ENCODE peak calls at places on chromosomes 11 and 22, in five cellular contexts. N is adipocyte, K is spleen, A is lung, J is fibroblast of lung. X is an unnamed sample. For H3K9me3, the result is how much of the 10 kb centered on the place peaks cover.

GRCh38 chr11:14308114-14308896 is 50.7 kb downstream of the RRAS2 start:
- DNase-seq in N (peak), K (no peak), A (no peak), J (peak), X (no peak)

GRCh38 chr11:3831378-3832239 is 9.2 kb downstream of the RHOG start:
- DNase-seq in N (no peak), K (peak), A (no peak), J (no peak), X (no peak)

GRCh38 chr11:120335596-120335927 is 651 bp upstream of the ARHGEF12 start:
- DNase-seq in N (no peak), K (no peak), A (no peak), J (no peak), X (no peak)

GRCh38 chr11:64546600-64546999 is 44.4 kb upstream of the SLC22A12 start:
- DNase-seq in N (no peak), K (peak), A (no peak), J (no peak), X (no peak)

GRCh38 chr11:64643927-64644326 is 52.9 kb downstream of the SLC22A12 start:
- DNase-seq in N (no peak), K (no peak), A (no peak), J (no peak), X (no peak)

GRCh38 chr11:69887330-69887729 is 68.1 kb upstream of the FGF3 start:
- DNase-seq in N (no peak), K (no peak), A (no peak), J (no peak), X (no peak)

GRCh38 chr22:19710769-19711106 is 3.6 kb upstream of the SEPTIN5 start:
- DNase-seq in N (no peak), K (peak), A (no peak), J (no peak), X (no peak)

GRCh38 chr11:128240546-128240945 is 346.8 kb downstream of the ETS1 start:
- DNase-seq in N (peak), K (no peak), A (no peak), J (peak), X (peak)

GRCh38 chr11:42524534-42525227 is 787.1 kb upstream of the API5 start:
- DNase-seq in N (peak), K (no peak), A (peak), J (peak), X (peak)

GRCh38 chr11:114562166-114562916 is 2.7 kb upstream of the NXPE1 start:
- DNase-seq in N (peak), K (no peak), A (no peak), J (peak), X (no peak)

GRCh38 chr11:95358516-95359322 is 127.7 kb upstream of the SESN3 start:
- DNase-seq in N (no peak), K (no peak), A (no peak), J (peak), X (no peak)

GRCh38 chr11:103903621-103904323 is 132.7 kb upstream of the DDI1 start:
- DNase-seq in N (no peak), K (no peak), A (no peak), J (no peak), X (no peak)

GRCh38 chr11:78022397-78023396 is at the start of gene KCTD14:
- DNase-seq in N (no peak), K (no peak), A (peak), J (no peak), X (peak)

GRCh38 chr11:75347781-75348613 is 3.5 kb downstream of the ARRB1 start:
- DNase-seq in N (peak), K (no peak), A (no peak), J (peak), X (peak)

GRCh38 chr11:119749006-119749565 is 20.1 kb upstream of the NECTIN1 start:
- DNase-seq in N (no peak), K (peak), A (no peak), J (no peak), X (no peak)

GRCh38 chr11:79485694-79486093 is 44.9 kb upstream of the TENM4 start:
- DNase-seq in N (no peak), K (no peak), A (no peak), J (no peak), X (no peak)

GRCh38 chr11:1654388-1655167 is 25.0 kb downstream of the KRTAP5-5 start:
- DNase-seq in N (no peak), K (peak), A (no peak), J (no peak), X (no peak)

GRCh38 chr11:122195790-122196189 is 79.8 kb upstream of the BLID start:
- DNase-seq in N (no peak), K (no peak), A (no peak), J (no peak), X (no peak)

GRCh38 chr11:72625746-72626636 is 48.2 kb downstream of the PDE2A start:
- DNase-seq in N (no peak), K (peak), A (no peak), J (no peak), X (no peak)

GRCh38 chr11:10410106-10410843 is 44.8 kb upstream of the AMPD3 start:
- DNase-seq in N (no peak), K (no peak), A (no peak), J (no peak), X (no peak)

GRCh38 chr11:61460474-61460881 is 30.6 kb downstream of the SDHAF2 start:
- DNase-seq in N (peak), K (no peak), A (no peak), J (peak), X (peak)

GRCh38 chr11:127993788-127994187 is 593.6 kb downstream of the ETS1 start:
- DNase-seq in N (no peak), K (no peak), A (no peak), J (no peak), X (no peak)

GRCh38 chr11:14503023-14503422 is 3.4 kb upstream of the COPB1 start:
- DNase-seq in N (no peak), K (no peak), A (no peak), J (peak), X (no peak)

GRCh38 chr11:74981888-74982287 is 6.8 kb upstream of the NEU3 start:
- DNase-seq in N (no peak), K (no peak), A (no peak), J (no peak), X (no peak)

GRCh38 chr22:25002241-25002985 is 49.9 kb downstream of the KIAA1671 start:
- DNase-seq in N (no peak), K (no peak), A (no peak), J (no peak), X (no peak)

GRCh38 chr11:12581923-12582322 is 92.3 kb upstream of the TEAD1 start:
- DNase-seq in N (peak), K (no peak), A (peak), J (peak), X (peak)

GRCh38 chr11:128830836-128831780 is 36.0 kb downstream of the KCNJ1 start:
- DNase-seq in N (peak), K (peak), A (peak), J (peak), X (peak)

GRCh38 chr11:86245369-86246292 is 1.1 kb downstream of the EED start:
- DNase-seq in N (peak), K (peak), A (no peak), J (peak), X (no peak)

GRCh38 chr22:26711205-26711958 is 54.0 kb downstream of the MIAT start:
- DNase-seq in N (peak), K (peak), A (no peak), J (no peak), X (no peak)

GRCh38 chr11:75241036-75241905 is 697 bp downstream of the TPBGL start:
- DNase-seq in N (peak), K (peak), A (peak), J (peak), X (peak)

GRCh38 chr22:46734830-46735453 is 3.1 kb downstream of the CERK start:
- DNase-seq in N (no peak), K (peak), A (peak), J (no peak), X (no peak)
- H3K4me3 ChIP-seq in N (no peak), K (peak), A (no peak), J (no peak), X (no peak)

GRCh38 chr11:34738237-34738636 is 117.3 kb downstream of the EHF start:
- DNase-seq in N (no peak), K (no peak), A (no peak), J (no peak), X (no peak)
- H3K9me3 ChIP-seq in N (under half), K (under half), A (under half), J (under half), X (under half)

DNA sequence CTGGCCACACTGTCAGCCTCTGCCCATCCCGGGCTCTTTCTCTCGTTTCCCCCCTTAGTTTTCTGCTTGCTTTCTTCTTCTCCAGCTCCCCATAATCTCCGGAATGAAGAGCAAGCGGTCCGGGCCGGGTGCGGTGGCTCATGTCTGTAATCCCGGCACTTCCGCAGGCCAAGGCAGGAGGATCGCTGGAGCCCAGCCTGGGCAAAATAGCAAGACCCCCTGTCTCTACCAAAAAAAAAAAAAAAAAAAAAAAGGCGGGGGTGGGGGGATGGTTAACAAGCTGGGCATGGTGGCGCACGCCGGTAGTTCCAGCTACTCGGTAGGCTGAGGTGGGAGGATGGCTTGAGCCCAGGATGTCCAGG is 40.8 kb downstream of the AHNAK start:
- DNase-seq in N (no peak), K (no peak), A (no peak), J (no peak), X (no peak)
- H3K4me3 ChIP-seq in N (peak), K (no peak), A (no peak), J (no peak), X (no peak)

GRCh38 chr11:20090654-20091374 is 69.5 kb downstream of the DBX1 start:
- DNase-seq in N (no peak), K (no peak), A (no peak), J (no peak), X (no peak)
- H3K9me3 ChIP-seq in N (under half), K (under half), A (under half), J (under half), X (under half)

DNA sequence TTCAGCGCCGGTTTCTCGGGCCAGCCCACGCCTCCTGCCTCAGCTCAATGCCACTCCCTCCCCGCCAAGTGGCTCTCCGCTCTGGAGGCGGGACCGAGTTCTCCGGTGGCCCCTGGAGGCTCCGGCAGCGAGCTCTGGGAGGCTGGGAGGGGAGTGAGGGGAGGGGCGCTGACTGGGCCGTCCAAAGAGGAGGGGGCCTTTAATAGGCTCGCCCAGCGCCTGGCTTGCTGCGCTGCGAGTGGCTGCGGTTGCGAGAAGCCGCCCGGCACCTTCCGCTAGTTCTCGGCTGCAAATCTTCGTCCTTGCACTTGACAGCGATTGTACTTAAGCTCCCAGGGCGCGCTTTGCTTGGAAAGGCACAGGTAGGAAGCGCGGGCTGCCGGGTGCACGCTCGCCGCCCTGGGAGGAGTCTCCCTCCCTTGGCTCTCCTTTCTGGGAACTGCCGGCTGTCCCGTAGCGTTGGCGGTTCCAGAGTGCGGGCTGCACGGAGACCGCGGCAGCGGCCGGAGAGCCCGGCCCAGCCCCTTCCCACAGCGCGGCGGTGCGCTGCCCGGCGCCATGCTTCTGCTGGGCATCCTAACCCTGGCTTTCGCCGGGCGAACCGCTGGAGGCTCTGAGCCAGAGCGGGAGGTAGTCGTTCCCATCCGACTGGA is at the start of gene ADAMTS15:
- DNase-seq in N (peak), K (no peak), A (peak), J (peak), X (peak)
- H3K4me3 ChIP-seq in N (peak), K (peak), A (peak), J (peak), X (peak)

GRCh38 chr22:47693606-47694005 is 931.2 kb downstream of the TBC1D22A start:
- DNase-seq in N (no peak), K (no peak), A (no peak), J (no peak), X (no peak)
- H3K9me3 ChIP-seq in N (under half), K (under half), A (under half), J (under half), X (under half)

GRCh38 chr11:8261921-8262551 is 1.6 kb downstream of the LMO1 start:
- DNase-seq in N (no peak), K (peak), A (no peak), J (no peak), X (no peak)
- H3K4me3 ChIP-seq in N (peak), K (peak), A (no peak), J (no peak), X (no peak)

GRCh38 chr11:125550780-125551179 is 18.5 kb upstream of the EI24 start:
- DNase-seq in N (no peak), K (no peak), A (no peak), J (no peak), X (no peak)

GRCh38 chr11:125553357-125553756 is 15.9 kb upstream of the EI24 start:
- DNase-seq in N (no peak), K (no peak), A (no peak), J (no peak), X (no peak)

GRCh38 chr11:125551835-125552342 is 17.4 kb upstream of the EI24 start:
- DNase-seq in N (no peak), K (no peak), A (no peak), J (no peak), X (no peak)

GRCh38 chr11:125552927-125553326 is 16.4 kb upstream of the EI24 start:
- DNase-seq in N (no peak), K (no peak), A (no peak), J (no peak), X (no peak)

DNA sequence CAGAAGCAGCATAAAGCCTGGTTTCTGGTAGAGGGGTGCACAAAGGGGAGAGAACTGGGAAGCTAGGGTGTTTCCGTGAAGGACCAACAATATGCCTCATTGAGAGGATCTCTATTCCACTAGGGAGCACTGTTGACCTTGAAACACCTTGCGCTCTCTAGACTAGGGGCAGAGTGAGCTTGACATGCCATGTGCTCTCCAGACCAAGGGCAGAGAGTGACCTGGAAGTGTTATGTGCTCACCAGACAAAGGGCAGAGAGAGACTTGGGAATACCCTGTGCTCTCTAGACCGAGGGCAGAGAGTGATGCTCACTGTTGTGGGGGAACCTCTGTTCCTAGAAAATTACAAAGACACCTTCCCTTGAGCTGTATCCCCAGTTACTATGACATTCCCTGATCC is 15.2 kb upstream of the EI24 start:
- DNase-seq in N (no peak), K (no peak), A (no peak), J (no peak), X (no peak)
- H3K9me3 ChIP-seq in N (under half), K (under half), A (under half), J (under half), X (under half)

DNA sequence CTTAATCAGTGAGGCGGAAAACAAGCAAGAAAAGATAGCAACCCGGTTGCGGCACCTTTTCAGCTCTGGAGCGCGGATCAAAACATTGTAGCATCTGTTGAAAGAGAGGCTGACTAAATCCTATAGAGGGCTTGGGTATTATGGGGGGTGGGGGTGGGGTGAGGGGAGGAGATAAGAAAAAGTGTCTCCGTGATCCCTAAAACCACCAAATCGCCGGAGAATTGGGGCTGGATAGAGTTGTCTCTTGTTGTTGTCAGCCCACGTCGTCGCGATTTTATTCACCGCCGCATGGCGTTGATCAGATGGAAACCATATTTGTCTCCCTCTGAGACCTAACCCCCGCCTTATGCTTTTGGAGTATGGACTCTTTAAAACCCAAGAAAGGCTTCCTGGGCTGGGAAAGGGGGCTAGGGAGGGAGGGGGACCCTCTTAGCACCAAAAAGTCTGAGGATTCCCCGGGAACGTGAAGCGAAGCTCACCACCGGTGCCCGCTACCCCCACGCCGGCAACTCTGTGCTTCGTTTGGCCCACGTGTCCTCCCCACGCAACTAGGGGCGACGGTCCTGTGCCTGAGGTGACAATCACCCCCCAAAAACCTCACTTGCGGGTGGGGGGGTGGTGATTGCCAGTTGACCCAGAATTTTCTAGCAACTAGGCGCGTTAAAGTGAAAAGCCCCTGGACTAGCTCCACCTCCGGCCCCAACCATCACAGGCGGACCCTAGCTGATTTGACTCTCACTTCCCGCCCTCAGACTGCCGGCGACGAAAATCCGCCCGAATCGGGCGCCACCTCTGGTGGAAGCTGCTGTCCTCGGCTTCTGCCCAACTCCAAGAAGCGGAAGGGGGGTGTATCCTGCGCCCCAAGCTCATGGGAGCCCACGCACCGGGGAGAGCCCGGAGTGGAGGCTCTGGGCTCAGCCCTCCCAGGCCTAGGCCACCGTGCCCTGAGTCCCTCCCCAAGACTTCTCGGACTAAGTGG is 12.8 kb downstream of the PAX6 start:
- DNase-seq in N (no peak), K (peak), A (no peak), J (no peak), X (no peak)
- H3K4me3 ChIP-seq in N (no peak), K (no peak), A (no peak), J (no peak), X (no peak)

DNA sequence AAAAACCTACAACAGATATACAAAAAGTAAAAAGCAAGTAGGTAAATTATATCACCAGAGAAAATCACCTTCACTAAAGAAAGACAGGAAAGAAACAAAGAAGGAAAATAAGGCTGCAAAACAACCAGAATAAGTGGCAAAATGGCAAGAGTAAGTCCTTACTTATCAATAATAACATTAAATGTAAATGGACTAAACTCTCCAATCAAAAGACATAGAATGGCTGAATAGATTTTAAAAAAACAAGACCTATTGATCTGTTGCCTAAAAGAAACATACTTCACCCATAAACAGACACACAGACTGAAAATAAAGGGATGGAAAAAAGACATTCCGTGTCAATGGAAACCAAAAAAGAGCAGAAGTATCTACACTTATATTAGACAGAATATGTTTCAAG is 695.7 kb upstream of the FAT3 start:
- DNase-seq in N (no peak), K (no peak), A (no peak), J (no peak), X (no peak)
- H3K9me3 ChIP-seq in N (under half), K (under half), A (under half), J (under half), X (under half)

X was measured in MG63.